ENCODE peak calls at places on chromosomes 4 and X, in six cellular contexts. I is activated T-helper 1 cell treated with anti-CD3 and anti-CD28 coated beads, Interleukin-12 subunit alpha, Interleukin-12 subunit beta, Interleukin-2, Interleukin-4 antibody, amounts not matched to agents 30 ng/mL and 10 ng/mL and 1 ng/mL, durations not matched to agents 14 hours and 24 hours and 36 hours; W is T-cell; P is NCI-H1930; E is cardiac muscle cell; D is CMK. O is an unnamed sample.

GRCh38 chr4:73067971-73068394 is 1.5 kb downstream of the COX18 start:
- DNase-seq in I (no peak), W (no peak), P (no peak), E (peak; percentile 14), D (no peak), O (no peak)

GRCh38 chr4:181991374-181991773 is 251.8 kb upstream of the TENM3 start:
- DNase-seq in I (no peak), W (no peak), P (no peak), E (no peak), D (no peak), O (no peak)

GRCh38 chrX:107025538-107025937 is 25.5 kb upstream of the MORC4 start:
- DNase-seq in I (no peak), W (no peak), P (peak; percentile 3), E (peak; percentile 47), D (no peak), O (no peak)

GRCh38 chrX:124388562-124388961 is 42.2 kb downstream of the SH2D1A start:
- DNase-seq in I (peak; percentile 23), W (peak; percentile 29), P (peak; percentile 45), E (peak; percentile 60), D (peak; percentile 11), O (no peak)

GRCh38 chr4:10623241-10623640 is 61.3 kb downstream of the CLNK start:
- DNase-seq in I (no peak), W (no peak), P (no peak), E (no peak), D (no peak), O (no peak)

GRCh38 chr4:96786306-96786705 is 946.4 kb downstream of the PDHA2 start:
- DNase-seq in I (no peak), W (no peak), P (no peak), E (no peak), D (no peak), O (no peak)

GRCh38 chr4:15913631-15913970 is 24.9 kb downstream of the FGFBP1 start:
- DNase-seq in I (no peak), W (no peak), P (no peak), E (peak; percentile 95), D (no peak), O (no peak)

GRCh38 chr4:84938316-84938715 is 28.2 kb downstream of the WDFY3 start:
- DNase-seq in I (no peak), W (no peak), P (no peak), E (peak; percentile 78), D (no peak), O (no peak)

GRCh38 chrX:15579778-15580747 is 20.7 kb downstream of the ACE2 start:
- DNase-seq in I (no peak), W (no peak), P (no peak), E (peak; percentile 87), D (no peak), O (no peak)

O was measured in amygdala.